ENCODE peak calls at places on chromosomes 1 and 21, in seven cellular contexts. C is suprapubic skin, W is esophagus muscularis mucosa, B is tibial nerve, G is heart left ventricle, K is body of pancreas, P is lower leg skin. V is an unnamed sample.

GRCh38 chr1:100390507-100390906 is 38.2 kb downstream of the CDC14A start:
- DNase-seq in C (no peak), W (no peak), B (no peak), G (no peak), K (no peak), P (no peak), V (no peak)

GRCh38 chr1:16727190-16728111 is 12.9 kb upstream of the RNU1-4 start:
- DNase-seq in C (peak), W (peak), B (peak), G (no peak), K (peak), P (peak), V (no peak)

GRCh38 chr1:1421147-1421906 is at the start of gene ANKRD65:
- DNase-seq in C (no peak), W (no peak), B (no peak), G (peak), K (peak), P (no peak), V (no peak)

GRCh38 chr1:171799166-171799565 is 17.7 kb downstream of the METTL13 start:
- DNase-seq in C (no peak), W (no peak), B (no peak), G (no peak), K (no peak), P (no peak), V (no peak)

GRCh38 chr1:245856944-245857531 is 650.0 kb downstream of the SMYD3 start:
- DNase-seq in C (no peak), W (no peak), B (no peak), G (no peak), K (no peak), P (no peak), V (no peak)

GRCh38 chr1:170661646-170662411 is 2.1 kb upstream of the PRRX1 start:
- DNase-seq in C (no peak), W (no peak), B (no peak), G (peak), K (no peak), P (no peak), V (no peak)

GRCh38 chr1:29784276-29785136 is 548.2 kb downstream of the PTPRU start:
- DNase-seq in C (no peak), W (peak), B (no peak), G (no peak), K (no peak), P (no peak), V (no peak)

GRCh38 chr1:223872308-223872878 is 26.6 kb upstream of the TP53BP2 start:
- DNase-seq in C (no peak), W (no peak), B (no peak), G (no peak), K (no peak), P (no peak), V (no peak)

GRCh38 chr1:112981461-112982233 is 25.7 kb upstream of the SLC16A1 start:
- DNase-seq in C (no peak), W (no peak), B (no peak), G (no peak), K (no peak), P (no peak), V (no peak)

GRCh38 chr1:182784556-182785171 is 4.9 kb upstream of the NPL start:
- DNase-seq in C (no peak), W (no peak), B (no peak), G (no peak), K (peak), P (no peak), V (no peak)

GRCh38 chr1:53766766-53767409 is 27.9 kb upstream of the GLIS1 start:
- DNase-seq in C (no peak), W (no peak), B (no peak), G (no peak), K (no peak), P (no peak), V (no peak)

GRCh38 chr1:171017431-171017830 is 73.3 kb upstream of the FMO3 start:
- DNase-seq in C (no peak), W (no peak), B (no peak), G (no peak), K (no peak), P (no peak), V (no peak)

GRCh38 chr1:27368872-27369703 is 2.3 kb upstream of the MAP3K6 start:
- DNase-seq in C (no peak), W (no peak), B (no peak), G (no peak), K (no peak), P (no peak), V (no peak)

GRCh38 chr1:19113362-19114092 is 96.5 kb downstream of the UBR4 start:
- DNase-seq in C (no peak), W (no peak), B (no peak), G (no peak), K (peak), P (no peak), V (no peak)

GRCh38 chr1:221458430-221459156 is 283.3 kb downstream of the DUSP10 start:
- DNase-seq in C (no peak), W (no peak), B (no peak), G (no peak), K (no peak), P (no peak), V (no peak)

GRCh38 chr1:226408285-226409184 is 642 bp upstream of the PARP1 start:
- DNase-seq in C (no peak), W (no peak), B (no peak), G (no peak), K (no peak), P (no peak), V (no peak)

GRCh38 chr1:195238313-195238712 is 1369.9 kb downstream of the KCNT2 start:
- DNase-seq in C (no peak), W (no peak), B (no peak), G (peak), K (no peak), P (no peak), V (no peak)

GRCh38 chr21:33761104-33762036 is 119.1 kb downstream of the ITSN1 start:
- DNase-seq in C (no peak), W (no peak), B (no peak), G (no peak), K (no peak), P (peak), V (no peak)

GRCh38 chr1:89546082-89546889 is 21.7 kb downstream of the LRRC8B start:
- DNase-seq in C (no peak), W (no peak), B (no peak), G (no peak), K (no peak), P (no peak), V (no peak)

GRCh38 chr21:31732891-31733520 is 1.1 kb upstream of the SCAF4 start:
- DNase-seq in C (no peak), W (no peak), B (no peak), G (no peak), K (peak), P (no peak), V (no peak)

GRCh38 chr21:46208761-46209721 is 19.5 kb downstream of the LSS start:
- DNase-seq in C (no peak), W (no peak), B (no peak), G (no peak), K (peak), P (no peak), V (no peak)

GRCh38 chr1:239383714-239384113 is 2.7 kb upstream of the CHRM3 start:
- DNase-seq in C (no peak), W (no peak), B (no peak), G (no peak), K (no peak), P (no peak), V (no peak)

GRCh38 chr1:83807792-83808191 is 191.1 kb downstream of the TTLL7 start:
- DNase-seq in C (no peak), W (no peak), B (no peak), G (no peak), K (no peak), P (no peak), V (no peak)

GRCh38 chr1:52569333-52570265 is 16.7 kb upstream of the TUT4 start:
- DNase-seq in C (no peak), W (no peak), B (no peak), G (no peak), K (no peak), P (no peak), V (no peak)

GRCh38 chr21:21230672-21231071 is 232.5 kb downstream of the NCAM2 start:
- DNase-seq in C (no peak), W (no peak), B (no peak), G (no peak), K (no peak), P (no peak), V (no peak)

GRCh38 chr1:233587958-233588799 is 25.7 kb upstream of the KCNK1 start:
- DNase-seq in C (no peak), W (no peak), B (no peak), G (no peak), K (no peak), P (no peak), V (no peak)

GRCh38 chr21:42231761-42232160 is 12.8 kb downstream of the ABCG1 start:
- DNase-seq in C (no peak), W (no peak), B (no peak), G (peak), K (no peak), P (no peak), V (no peak)

GRCh38 chr1:112698366-112699310 is 8.3 kb downstream of the RHOC start:
- DNase-seq in C (peak), W (no peak), B (no peak), G (peak), K (peak), P (no peak), V (no peak)

GRCh38 chr1:210246447-210246846 is 13.9 kb downstream of the SERTAD4 start:
- DNase-seq in C (no peak), W (no peak), B (no peak), G (no peak), K (no peak), P (no peak), V (no peak)

GRCh38 chr1:3817821-3818597 is 21.7 kb upstream of the LRRC47 start:
- DNase-seq in C (no peak), W (no peak), B (no peak), G (no peak), K (no peak), P (no peak), V (no peak)

GRCh38 chr21:34857874-34858273 is 189.1 kb downstream of the CLIC6 start:
- DNase-seq in C (no peak), W (no peak), B (no peak), G (no peak), K (no peak), P (no peak), V (no peak)

GRCh38 chr1:174789399-174789798 is 210.3 kb upstream of the CACYBP start:
- DNase-seq in C (no peak), W (no peak), B (no peak), G (no peak), K (no peak), P (no peak), V (no peak)

GRCh38 chr1:58432813-58433668 is 113.5 kb downstream of the OMA1 start:
- DNase-seq in C (no peak), W (no peak), B (no peak), G (no peak), K (no peak), P (no peak), V (no peak)

GRCh38 chr1:220874201-220874655 is 5.0 kb upstream of the HLX start:
- DNase-seq in C (no peak), W (no peak), B (no peak), G (peak), K (peak), P (no peak), V (no peak)

GRCh38 chr1:53046930-53047329 is 15.1 kb upstream of the PODN start:
- DNase-seq in C (no peak), W (no peak), B (no peak), G (peak), K (peak), P (no peak), V (no peak)

GRCh38 chr1:110502402-110502801 is 16.6 kb downstream of the KCNA10 start:
- DNase-seq in C (no peak), W (no peak), B (no peak), G (no peak), K (no peak), P (no peak), V (no peak)

GRCh38 chr1:186629341-186629740 is 50.9 kb downstream of the PTGS2 start:
- DNase-seq in C (no peak), W (no peak), B (no peak), G (no peak), K (no peak), P (no peak), V (no peak)

GRCh38 chr1:41041866-41042265 is 20.3 kb upstream of the SLFNL1 start:
- DNase-seq in C (no peak), W (no peak), B (no peak), G (no peak), K (no peak), P (no peak), V (no peak)

GRCh38 chr1:91764471-91765115 is 121.4 kb downstream of the TGFBR3 start:
- DNase-seq in C (no peak), W (no peak), B (no peak), G (no peak), K (no peak), P (no peak), V (no peak)

GRCh38 chr1:8506447-8506846 is 188.5 kb downstream of the SLC45A1 start:
- DNase-seq in C (no peak), W (no peak), B (no peak), G (no peak), K (no peak), P (no peak), V (no peak)

GRCh38 chr1:8506995-8507615 is 189.2 kb downstream of the SLC45A1 start:
- DNase-seq in C (no peak), W (no peak), B (no peak), G (no peak), K (no peak), P (no peak), V (no peak)

GRCh38 chr1:8512504-8512903 is 194.6 kb downstream of the SLC45A1 start:
- DNase-seq in C (no peak), W (no peak), B (no peak), G (no peak), K (no peak), P (no peak), V (no peak)

GRCh38 chr1:8510041-8510823 is 192.3 kb downstream of the SLC45A1 start:
- DNase-seq in C (no peak), W (no peak), B (no peak), G (no peak), K (no peak), P (no peak), V (no peak)

DNA sequence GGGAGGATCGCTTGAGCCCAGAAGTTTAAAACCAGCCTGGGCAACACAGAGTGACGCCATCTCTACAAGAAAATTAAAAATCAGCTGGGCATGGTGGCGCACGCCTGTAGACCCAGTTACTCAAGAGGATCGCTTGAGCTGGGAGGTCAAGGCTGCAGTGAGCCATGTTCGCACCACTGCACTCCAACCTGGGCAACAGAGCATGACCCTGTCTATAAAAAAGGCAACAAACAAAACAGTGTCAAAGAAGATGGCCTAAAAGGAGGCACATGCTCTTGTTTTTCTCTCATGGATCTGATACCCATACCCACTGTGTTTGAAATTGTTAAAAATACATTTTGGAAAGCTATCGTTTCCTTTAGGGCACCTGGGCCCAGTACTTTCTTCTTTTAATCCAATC is 191.7 kb downstream of the SLC45A1 start:
- DNase-seq in C (no peak), W (no peak), B (no peak), G (no peak), K (no peak), P (no peak), V (no peak)
- H3K4me3 ChIP-seq in C (no peak), W (no peak), B (no peak), G (no peak), K (no peak), P (no peak), V (no peak)

GRCh38 chr1:47313915-47314664 is at the start of gene STIL:
- DNase-seq in C (peak), W (peak), B (peak), G (peak), K (peak), P (peak), V (peak)
- TF ChIP-seq CTCF in C (no peak), W (no peak), B (peak), G (no peak), K (no peak), P (no peak), V (no peak)

DNA sequence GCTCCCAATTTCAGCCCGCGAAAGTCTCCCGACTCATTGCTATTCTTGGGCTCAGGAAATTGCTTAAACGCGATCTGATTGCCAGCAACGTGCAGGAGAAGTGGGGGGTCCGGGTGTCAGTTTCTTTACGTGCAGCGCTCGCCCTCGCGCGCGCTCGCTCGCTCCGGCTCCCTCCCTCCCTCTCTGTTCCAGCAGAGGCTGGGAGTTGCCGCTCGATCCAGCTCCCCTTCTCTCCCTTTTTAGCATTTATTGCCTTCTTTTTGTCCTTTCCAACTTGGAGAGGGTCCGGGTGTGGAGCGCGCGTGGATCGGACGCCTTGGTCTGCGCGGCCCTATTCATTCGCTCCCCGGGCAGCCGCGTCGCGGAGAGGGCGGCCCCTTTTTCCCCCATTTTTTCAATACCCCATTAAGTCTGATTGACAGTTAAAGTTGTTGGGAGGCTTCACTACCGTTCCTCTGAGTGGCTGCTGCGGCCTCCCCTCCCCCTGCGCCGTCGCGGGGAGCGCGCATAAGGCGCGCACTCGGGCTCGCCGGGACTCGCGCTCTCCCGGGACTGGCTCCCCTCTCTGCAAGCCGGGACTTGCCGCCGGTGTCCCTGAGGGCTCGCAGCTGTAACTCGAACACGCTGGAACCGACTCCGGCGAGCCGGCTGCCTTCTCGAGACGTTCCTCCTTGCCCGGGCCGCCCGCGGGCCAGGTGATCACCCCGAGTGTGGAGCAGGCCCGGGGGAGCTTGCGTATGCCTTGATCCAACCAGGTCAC is at the start of gene DHRS3:
- DNase-seq in C (no peak), W (peak), B (peak), G (peak), K (peak), P (peak), V (no peak)
- TF ChIP-seq POLR2A in C (peak), W (peak), B (peak), G (peak), K (peak), P (no peak), V (peak)

GRCh38 chr21:26958792-26959191 is 8.1 kb downstream of the ADAMTS5 start:
- DNase-seq in C (no peak), W (no peak), B (no peak), G (peak), K (no peak), P (no peak), V (no peak)
- H3K4me3 ChIP-seq in C (no peak), W (no peak), B (no peak), G (no peak), K (no peak), P (no peak), V (no peak)

DNA sequence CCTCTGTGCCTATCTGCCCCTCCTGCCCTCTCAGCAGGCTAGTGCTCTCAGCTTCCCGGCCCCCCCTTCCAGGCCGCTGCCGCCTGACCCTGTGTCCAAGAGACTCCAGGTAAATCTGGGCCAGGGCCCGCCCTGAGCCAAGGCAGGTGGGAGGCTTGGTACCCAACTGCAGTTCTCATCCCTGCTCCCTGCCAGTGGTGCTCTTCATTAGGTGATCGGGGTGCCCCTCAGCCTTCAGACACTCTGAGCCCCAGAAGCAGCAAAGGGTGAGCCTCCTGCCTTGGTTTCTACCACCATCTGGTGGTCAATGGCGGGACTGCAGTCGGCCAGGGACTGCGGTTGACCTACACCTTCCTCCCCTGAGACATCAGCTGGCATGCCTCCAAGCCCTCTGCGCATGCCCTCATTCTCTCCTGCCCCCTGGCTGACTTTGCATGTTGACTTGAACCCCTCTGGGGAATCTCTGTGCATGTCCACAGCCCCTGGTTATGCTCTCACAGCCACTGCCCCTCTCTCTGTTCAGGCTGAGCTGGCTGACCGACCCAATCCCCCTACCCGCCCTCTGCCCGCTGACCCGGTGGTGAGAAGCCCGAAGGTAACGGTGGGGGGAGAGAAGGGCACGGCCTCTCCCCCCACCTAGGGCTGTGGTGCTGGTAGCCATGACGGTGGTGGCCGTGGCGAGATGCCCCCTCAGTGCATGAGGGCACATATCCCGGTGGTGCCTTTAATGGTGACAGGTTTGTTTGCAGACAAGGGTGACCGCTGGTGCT is 2.0 kb upstream of the EFNA4 start:
- DNase-seq in C (peak), W (peak), B (peak), G (peak), K (peak), P (peak), V (no peak)
- TF ChIP-seq CTCF in C (peak), W (peak), B (peak), G (peak), K (peak), P (no peak), V (peak)

DNA sequence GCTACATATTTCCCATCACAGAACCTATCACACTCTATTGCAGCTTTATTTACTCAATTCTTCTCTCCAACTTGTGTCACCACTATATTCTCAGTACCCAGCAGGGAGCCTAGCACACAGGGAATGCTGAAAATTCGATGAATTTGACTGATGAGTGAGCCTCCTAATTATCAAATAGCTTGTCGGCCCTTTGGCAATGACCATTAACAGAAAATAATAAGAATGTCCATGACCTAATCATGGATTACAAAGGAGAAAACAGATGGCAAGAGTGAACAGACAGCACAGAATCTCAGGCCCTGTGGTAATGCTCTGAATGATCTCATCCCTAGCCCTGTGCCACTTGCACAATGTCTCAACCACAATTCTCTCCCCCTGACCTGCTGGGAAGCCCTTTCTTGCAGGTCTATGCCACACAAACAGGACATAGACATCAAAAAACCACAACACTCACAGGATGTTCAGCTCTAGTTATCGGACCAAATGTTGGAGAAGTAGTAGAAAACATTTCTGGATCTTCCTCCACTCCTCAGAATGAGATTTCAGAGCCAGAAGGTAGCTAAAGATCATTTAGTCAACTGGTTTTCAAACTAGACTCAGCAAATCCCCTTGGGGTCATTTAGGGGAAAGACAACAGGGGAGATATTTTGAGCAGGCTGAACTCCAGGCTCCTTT is 68.4 kb downstream of the LUZP1 start:
- DNase-seq in C (no peak), W (no peak), B (no peak), G (no peak), K (no peak), P (peak), V (no peak)
- TF ChIP-seq POLR2A in C (no peak), W (no peak), B (no peak), G (no peak), K (no peak), P (no peak), V (no peak)

V was measured in esophagus squamous epithelium.